ENCODE peak calls at places on chromosomes 3 and 15, in eight cellular contexts. One of them, this sample, is unnamed.

GRCh38 chr15:71748327-71748726 is 62.0 kb upstream of the NR2E3 start:
- DNase-seq in breast epithelium: no peak
- DNase-seq in esophagus muscularis mucosa: no peak
- DNase-seq in GM23338: no peak
- DNase-seq in HL-60: no peak
- DNase-seq in suprapubic skin: no peak
- DNase-seq in HepG2: no peak
- DNase-seq in SK-N-MC: no peak
- DNase-seq in this sample: no peak

GRCh38 chr3:185959609-185960517 is 22.0 kb upstream of the TRA2B start:
- DNase-seq in GM23338: no peak
- DNase-seq in suprapubic skin: no peak
- DNase-seq in breast epithelium: no peak
- DNase-seq in HepG2: peak
- DNase-seq in HL-60: peak
- DNase-seq in SK-N-MC: peak
- DNase-seq in esophagus muscularis mucosa: no peak
- DNase-seq in this sample: peak

GRCh38 chr3:707041-707440 is 385.8 kb upstream of the CNTN6 start:
- DNase-seq in esophagus muscularis mucosa: no peak
- DNase-seq in HL-60: no peak
- DNase-seq in SK-N-MC: no peak
- DNase-seq in HepG2: no peak
- DNase-seq in breast epithelium: no peak
- DNase-seq in GM23338: no peak
- DNase-seq in suprapubic skin: no peak
- DNase-seq in this sample: no peak

GRCh38 chr15:72859757-72860145 is 76.2 kb upstream of the ADPGK start:
- DNase-seq in HL-60: no peak
- DNase-seq in HepG2: no peak
- DNase-seq in SK-N-MC: no peak
- DNase-seq in breast epithelium: no peak
- DNase-seq in suprapubic skin: no peak
- DNase-seq in esophagus muscularis mucosa: peak
- DNase-seq in GM23338: no peak
- DNase-seq in this sample: no peak

GRCh38 chr15:50996641-50997040 is 88.2 kb downstream of the AP4E1 start:
- DNase-seq in HepG2: no peak
- DNase-seq in GM23338: no peak
- DNase-seq in suprapubic skin: no peak
- DNase-seq in breast epithelium: no peak
- DNase-seq in SK-N-MC: no peak
- DNase-seq in esophagus muscularis mucosa: no peak
- DNase-seq in HL-60: no peak
- DNase-seq in this sample: no peak

GRCh38 chr15:81296673-81297072 is 27.3 kb downstream of the STARD5 start:
- DNase-seq in HL-60: peak
- DNase-seq in breast epithelium: peak
- DNase-seq in GM23338: no peak
- DNase-seq in SK-N-MC: no peak
- DNase-seq in suprapubic skin: no peak
- DNase-seq in esophagus muscularis mucosa: no peak
- DNase-seq in HepG2: no peak
- DNase-seq in this sample: no peak

GRCh38 chr3:196163687-196164493 is 47.3 kb downstream of the ZDHHC19 start:
- DNase-seq in SK-N-MC: no peak
- DNase-seq in suprapubic skin: no peak
- DNase-seq in HL-60: peak
- DNase-seq in GM23338: no peak
- DNase-seq in esophagus muscularis mucosa: no peak
- DNase-seq in HepG2: peak
- DNase-seq in breast epithelium: no peak
- DNase-seq in this sample: no peak

GRCh38 chr3:195905970-195906864 is 2.1 kb downstream of the TNK2 start:
- DNase-seq in suprapubic skin: no peak
- DNase-seq in SK-N-MC: no peak
- DNase-seq in HL-60: no peak
- DNase-seq in HepG2: no peak
- DNase-seq in GM23338: no peak
- DNase-seq in esophagus muscularis mucosa: no peak
- DNase-seq in breast epithelium: no peak
- DNase-seq in this sample: no peak

GRCh38 chr15:60553163-60553562 is 74.2 kb upstream of the ICE2 start:
- DNase-seq in HL-60: no peak
- DNase-seq in esophagus muscularis mucosa: no peak
- DNase-seq in GM23338: no peak
- DNase-seq in suprapubic skin: no peak
- DNase-seq in HepG2: no peak
- DNase-seq in breast epithelium: no peak
- DNase-seq in SK-N-MC: no peak
- DNase-seq in this sample: no peak

GRCh38 chr3:187918081-187918644 is 172.9 kb upstream of the BCL6 start:
- DNase-seq in GM23338: peak
- DNase-seq in esophagus muscularis mucosa: no peak
- DNase-seq in HL-60: no peak
- DNase-seq in SK-N-MC: no peak
- DNase-seq in breast epithelium: no peak
- DNase-seq in HepG2: no peak
- DNase-seq in suprapubic skin: no peak
- DNase-seq in this sample: no peak

GRCh38 chr3:188064831-188065493 is 89.0 kb upstream of the LPP start:
- DNase-seq in suprapubic skin: no peak
- DNase-seq in HepG2: peak
- DNase-seq in esophagus muscularis mucosa: no peak
- DNase-seq in SK-N-MC: no peak
- DNase-seq in breast epithelium: no peak
- DNase-seq in GM23338: no peak
- DNase-seq in HL-60: no peak
- DNase-seq in this sample: no peak

GRCh38 chr15:58179741-58180381 is 41.7 kb downstream of the AQP9 start:
- DNase-seq in SK-N-MC: no peak
- DNase-seq in suprapubic skin: no peak
- DNase-seq in HepG2: no peak
- DNase-seq in HL-60: no peak
- DNase-seq in GM23338: no peak
- DNase-seq in esophagus muscularis mucosa: no peak
- DNase-seq in breast epithelium: no peak
- DNase-seq in this sample: peak

GRCh38 chr15:101071651-101072050 is 152.5 kb downstream of the LRRK1 start:
- DNase-seq in esophagus muscularis mucosa: no peak
- DNase-seq in breast epithelium: no peak
- DNase-seq in HepG2: no peak
- DNase-seq in GM23338: no peak
- DNase-seq in SK-N-MC: no peak
- DNase-seq in HL-60: no peak
- DNase-seq in suprapubic skin: no peak
- DNase-seq in this sample: no peak

GRCh38 chr15:70854669-70854976 is 666 bp upstream of the LARP6 start:
- DNase-seq in esophagus muscularis mucosa: no peak
- DNase-seq in HepG2: no peak
- DNase-seq in breast epithelium: no peak
- DNase-seq in GM23338: peak
- DNase-seq in HL-60: no peak
- DNase-seq in SK-N-MC: no peak
- DNase-seq in suprapubic skin: no peak
- DNase-seq in this sample: no peak

GRCh38 chr3:178451799-178452198 is 84.4 kb upstream of the KCNMB2 start:
- DNase-seq in HL-60: no peak
- DNase-seq in suprapubic skin: no peak
- DNase-seq in breast epithelium: no peak
- DNase-seq in SK-N-MC: no peak
- DNase-seq in esophagus muscularis mucosa: no peak
- DNase-seq in HepG2: no peak
- DNase-seq in GM23338: peak
- DNase-seq in this sample: no peak

GRCh38 chr3:52453496-52454234 is at the start of gene TNNC1:
- DNase-seq in SK-N-MC: no peak
- DNase-seq in breast epithelium: no peak
- DNase-seq in esophagus muscularis mucosa: no peak
- DNase-seq in HepG2: peak
- DNase-seq in GM23338: peak
- DNase-seq in HL-60: no peak
- DNase-seq in suprapubic skin: no peak
- DNase-seq in this sample: no peak

GRCh38 chr3:72274511-72275295 is 489.8 kb upstream of the PROK2 start:
- DNase-seq in HL-60: peak
- DNase-seq in GM23338: no peak
- DNase-seq in HepG2: no peak
- DNase-seq in esophagus muscularis mucosa: no peak
- DNase-seq in SK-N-MC: no peak
- DNase-seq in suprapubic skin: no peak
- DNase-seq in breast epithelium: no peak
- DNase-seq in this sample: no peak

GRCh38 chr3:48012659-48013058 is 3.6 kb downstream of the MAP4 start:
- DNase-seq in esophagus muscularis mucosa: no peak
- DNase-seq in breast epithelium: no peak
- DNase-seq in GM23338: no peak
- DNase-seq in SK-N-MC: no peak
- DNase-seq in suprapubic skin: no peak
- DNase-seq in HL-60: no peak
- DNase-seq in HepG2: no peak
- DNase-seq in this sample: no peak

GRCh38 chr15:29133321-29133720 is 136.3 kb downstream of the NSMCE3 start:
- DNase-seq in HepG2: no peak
- DNase-seq in breast epithelium: no peak
- DNase-seq in HL-60: no peak
- DNase-seq in esophagus muscularis mucosa: no peak
- DNase-seq in SK-N-MC: no peak
- DNase-seq in suprapubic skin: no peak
- DNase-seq in GM23338: no peak
- DNase-seq in this sample: no peak

GRCh38 chr15:49644364-49644794 is 23.5 kb downstream of the DTWD1 start:
- DNase-seq in HL-60: no peak
- DNase-seq in suprapubic skin: no peak
- DNase-seq in breast epithelium: no peak
- DNase-seq in HepG2: no peak
- DNase-seq in SK-N-MC: no peak
- DNase-seq in GM23338: peak
- DNase-seq in esophagus muscularis mucosa: no peak
- DNase-seq in this sample: no peak

GRCh38 chr3:64022451-64023186 is 675 bp downstream of the PSMD6 start:
- DNase-seq in breast epithelium: no peak
- DNase-seq in suprapubic skin: no peak
- DNase-seq in esophagus muscularis mucosa: no peak
- DNase-seq in HL-60: no peak
- DNase-seq in SK-N-MC: no peak
- DNase-seq in HepG2: no peak
- DNase-seq in GM23338: no peak
- DNase-seq in this sample: peak

GRCh38 chr3:132265008-132265407 is 52.2 kb upstream of the ACP3 start:
- DNase-seq in suprapubic skin: no peak
- DNase-seq in GM23338: no peak
- DNase-seq in esophagus muscularis mucosa: no peak
- DNase-seq in breast epithelium: no peak
- DNase-seq in HepG2: no peak
- DNase-seq in SK-N-MC: no peak
- DNase-seq in HL-60: no peak
- DNase-seq in this sample: no peak

GRCh38 chr3:132268956-132269355 is 48.3 kb upstream of the ACP3 start:
- DNase-seq in suprapubic skin: no peak
- DNase-seq in esophagus muscularis mucosa: no peak
- DNase-seq in breast epithelium: no peak
- DNase-seq in SK-N-MC: peak
- DNase-seq in GM23338: peak
- DNase-seq in HepG2: no peak
- DNase-seq in HL-60: no peak
- DNase-seq in this sample: peak

GRCh38 chr3:132262956-132263355 is 54.3 kb upstream of the ACP3 start:
- DNase-seq in esophagus muscularis mucosa: no peak
- DNase-seq in HepG2: no peak
- DNase-seq in HL-60: no peak
- DNase-seq in suprapubic skin: no peak
- DNase-seq in breast epithelium: no peak
- DNase-seq in GM23338: no peak
- DNase-seq in SK-N-MC: no peak
- DNase-seq in this sample: no peak

GRCh38 chr3:132265488-132265887 is 51.7 kb upstream of the ACP3 start:
- DNase-seq in breast epithelium: no peak
- DNase-seq in GM23338: no peak
- DNase-seq in SK-N-MC: no peak
- DNase-seq in HepG2: no peak
- DNase-seq in suprapubic skin: no peak
- DNase-seq in HL-60: no peak
- DNase-seq in esophagus muscularis mucosa: no peak
- DNase-seq in this sample: no peak

GRCh38 chr3:132267594-132267993 is 49.6 kb upstream of the ACP3 start:
- DNase-seq in GM23338: no peak
- DNase-seq in HepG2: no peak
- DNase-seq in SK-N-MC: no peak
- DNase-seq in suprapubic skin: no peak
- DNase-seq in HL-60: no peak
- DNase-seq in esophagus muscularis mucosa: no peak
- DNase-seq in breast epithelium: no peak
- DNase-seq in this sample: no peak
- TF ChIP-seq POLR2AphosphoS5 in GM23338: no peak
- TF ChIP-seq POLR2AphosphoS5 in HepG2: no peak
- TF ChIP-seq POLR2AphosphoS5 in SK-N-MC: no peak
- TF ChIP-seq POLR2AphosphoS5 in suprapubic skin: no peak
- TF ChIP-seq POLR2AphosphoS5 in HL-60: no peak
- TF ChIP-seq POLR2AphosphoS5 in esophagus muscularis mucosa: no peak
- TF ChIP-seq POLR2AphosphoS5 in breast epithelium: no peak
- TF ChIP-seq POLR2AphosphoS5 in this sample: no peak

DNA sequence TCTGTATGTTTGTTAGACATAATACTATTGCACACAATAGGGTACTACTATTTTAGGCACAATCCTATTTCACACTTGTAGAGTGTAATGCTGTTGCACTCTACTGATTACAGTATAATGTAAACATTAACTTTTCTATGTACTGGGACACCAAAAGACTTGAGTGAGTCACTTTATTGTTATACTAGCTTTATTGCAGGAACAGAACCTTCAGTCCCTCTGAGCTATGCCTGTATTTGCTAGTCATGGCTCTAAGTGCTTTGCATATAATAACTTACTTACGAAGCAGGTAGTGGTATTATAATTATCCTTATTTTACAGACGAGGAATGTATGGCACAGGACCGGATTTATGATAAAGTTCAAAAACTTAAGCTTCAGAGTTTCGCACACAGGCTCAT is 106.6 kb upstream of the SLC6A6 start:
- DNase-seq in SK-N-MC: no peak
- DNase-seq in esophagus muscularis mucosa: no peak
- DNase-seq in suprapubic skin: no peak
- DNase-seq in HepG2: no peak
- DNase-seq in HL-60: no peak
- DNase-seq in breast epithelium: no peak
- DNase-seq in GM23338: no peak
- DNase-seq in this sample: no peak
- TF ChIP-seq POLR2AphosphoS5 in SK-N-MC: no peak
- TF ChIP-seq POLR2AphosphoS5 in esophagus muscularis mucosa: peak
- TF ChIP-seq POLR2AphosphoS5 in suprapubic skin: no peak
- TF ChIP-seq POLR2AphosphoS5 in HepG2: no peak
- TF ChIP-seq POLR2AphosphoS5 in HL-60: no peak
- TF ChIP-seq POLR2AphosphoS5 in breast epithelium: no peak
- TF ChIP-seq POLR2AphosphoS5 in GM23338: no peak
- TF ChIP-seq POLR2AphosphoS5 in this sample: no peak

GRCh38 chr3:127908202-127908601 is 6.8 kb upstream of the KBTBD12 start:
- DNase-seq in SK-N-MC: no peak
- DNase-seq in suprapubic skin: no peak
- DNase-seq in breast epithelium: no peak
- DNase-seq in HL-60: peak
- DNase-seq in GM23338: no peak
- DNase-seq in HepG2: no peak
- DNase-seq in esophagus muscularis mucosa: no peak
- DNase-seq in this sample: peak
- TF ChIP-seq POLR2AphosphoS5 in SK-N-MC: no peak
- TF ChIP-seq POLR2AphosphoS5 in suprapubic skin: no peak
- TF ChIP-seq POLR2AphosphoS5 in breast epithelium: no peak
- TF ChIP-seq POLR2AphosphoS5 in HL-60: no peak
- TF ChIP-seq POLR2AphosphoS5 in GM23338: no peak
- TF ChIP-seq POLR2AphosphoS5 in HepG2: no peak
- TF ChIP-seq POLR2AphosphoS5 in esophagus muscularis mucosa: no peak
- TF ChIP-seq POLR2AphosphoS5 in this sample: no peak

GRCh38 chr15:69591905-69592508 is 139.4 kb downstream of the RPLP1 start:
- DNase-seq in SK-N-MC: no peak
- DNase-seq in HepG2: peak
- DNase-seq in HL-60: no peak
- DNase-seq in suprapubic skin: no peak
- DNase-seq in breast epithelium: no peak
- DNase-seq in GM23338: no peak
- DNase-seq in esophagus muscularis mucosa: no peak
- DNase-seq in this sample: no peak
- TF ChIP-seq POLR2AphosphoS5 in SK-N-MC: no peak
- TF ChIP-seq POLR2AphosphoS5 in HepG2: no peak
- TF ChIP-seq POLR2AphosphoS5 in HL-60: no peak
- TF ChIP-seq POLR2AphosphoS5 in suprapubic skin: no peak
- TF ChIP-seq POLR2AphosphoS5 in breast epithelium: no peak
- TF ChIP-seq POLR2AphosphoS5 in GM23338: no peak
- TF ChIP-seq POLR2AphosphoS5 in esophagus muscularis mucosa: no peak
- TF ChIP-seq POLR2AphosphoS5 in this sample: no peak